ENCODE peak calls at places on chromosomes 1 and 21, in four cellular contexts. One of them, this sample, is unnamed.
A peak's percentile ranks its signal among the peaks of the same experiment; 100 is the strongest.

GRCh38 chr21:42663860-42664535 is 10.6 kb downstream of the PDE9A start:
- DNase-seq in fibroblast of lung: no peak
- DNase-seq in K562: no peak
- DNase-seq in osteoblast: no peak
- DNase-seq in this sample: no peak

GRCh38 chr1:29237906-29238600 is 1.7 kb downstream of the PTPRU start:
- DNase-seq in osteoblast: peak; percentile 95
- DNase-seq in fibroblast of lung: peak; percentile 29
- DNase-seq in K562: peak; percentile 47
- DNase-seq in this sample: peak; percentile 59

GRCh38 chr1:94379615-94380014 is 38.6 kb upstream of the ABCD3 start:
- DNase-seq in K562: no peak
- DNase-seq in fibroblast of lung: no peak
- DNase-seq in osteoblast: peak; percentile 32
- DNase-seq in this sample: no peak

GRCh38 chr1:93288558-93288957 is 57.1 kb upstream of the DR1 start:
- DNase-seq in fibroblast of lung: no peak
- DNase-seq in osteoblast: no peak
- DNase-seq in K562: no peak
- DNase-seq in this sample: no peak

GRCh38 chr1:27418326-27418761 is 25.9 kb downstream of the GPR3 start:
- DNase-seq in K562: no peak
- DNase-seq in osteoblast: peak; percentile 94
- DNase-seq in fibroblast of lung: peak; percentile 94
- DNase-seq in this sample: no peak

GRCh38 chr1:199029401-199029800 is 390.6 kb downstream of the PTPRC start:
- DNase-seq in K562: no peak
- DNase-seq in fibroblast of lung: no peak
- DNase-seq in osteoblast: no peak
- DNase-seq in this sample: no peak

GRCh38 chr1:50929376-50929958 is 30.6 kb downstream of the FAF1 start:
- DNase-seq in osteoblast: peak; percentile 48
- DNase-seq in K562: no peak
- DNase-seq in fibroblast of lung: peak; percentile 72
- DNase-seq in this sample: no peak

GRCh38 chr1:119611701-119612113 is 36.4 kb downstream of the ZNF697 start:
- DNase-seq in K562: peak; percentile 76
- DNase-seq in osteoblast: no peak
- DNase-seq in fibroblast of lung: peak; percentile 39
- DNase-seq in this sample: peak; percentile 92

GRCh38 chr1:161305872-161306519 is 3.8 kb downstream of the MPZ start:
- DNase-seq in osteoblast: peak; percentile 80
- DNase-seq in K562: peak; percentile 97
- DNase-seq in fibroblast of lung: peak; percentile 59
- DNase-seq in this sample: peak; percentile 99

GRCh38 chr1:180167721-180168467 is 13.2 kb downstream of the QSOX1 start:
- DNase-seq in fibroblast of lung: no peak
- DNase-seq in osteoblast: peak; percentile 45
- DNase-seq in K562: peak; percentile 39
- DNase-seq in this sample: peak; percentile 97

GRCh38 chr21:44709426-44710293 is 1.7 kb downstream of the TSPEAR start:
- DNase-seq in fibroblast of lung: no peak
- DNase-seq in osteoblast: peak; percentile 73
- DNase-seq in K562: no peak
- DNase-seq in this sample: peak; percentile 46

GRCh38 chr1:186374313-186375151 is 521 bp downstream of the TPR start:
- DNase-seq in osteoblast: no peak
- DNase-seq in fibroblast of lung: peak; percentile 42
- DNase-seq in K562: peak; percentile 80
- DNase-seq in this sample: no peak

GRCh38 chr1:186375152-186375928 is at the start of the genes ODR4 and TPR:
- DNase-seq in osteoblast: peak; percentile 95
- DNase-seq in fibroblast of lung: peak; percentile 100
- DNase-seq in K562: peak; percentile 98
- DNase-seq in this sample: peak; percentile 98

GRCh38 chr1:186375929-186376330 is 292 bp downstream of the ODR4 start:
- DNase-seq in osteoblast: peak; percentile 68
- DNase-seq in K562: no peak
- DNase-seq in fibroblast of lung: no peak
- DNase-seq in this sample: no peak
- TF ChIP-seq CTCF in osteoblast: no peak
- TF ChIP-seq CTCF in K562: no peak
- TF ChIP-seq CTCF in fibroblast of lung: no peak
- TF ChIP-seq CTCF in this sample: no peak

DNA sequence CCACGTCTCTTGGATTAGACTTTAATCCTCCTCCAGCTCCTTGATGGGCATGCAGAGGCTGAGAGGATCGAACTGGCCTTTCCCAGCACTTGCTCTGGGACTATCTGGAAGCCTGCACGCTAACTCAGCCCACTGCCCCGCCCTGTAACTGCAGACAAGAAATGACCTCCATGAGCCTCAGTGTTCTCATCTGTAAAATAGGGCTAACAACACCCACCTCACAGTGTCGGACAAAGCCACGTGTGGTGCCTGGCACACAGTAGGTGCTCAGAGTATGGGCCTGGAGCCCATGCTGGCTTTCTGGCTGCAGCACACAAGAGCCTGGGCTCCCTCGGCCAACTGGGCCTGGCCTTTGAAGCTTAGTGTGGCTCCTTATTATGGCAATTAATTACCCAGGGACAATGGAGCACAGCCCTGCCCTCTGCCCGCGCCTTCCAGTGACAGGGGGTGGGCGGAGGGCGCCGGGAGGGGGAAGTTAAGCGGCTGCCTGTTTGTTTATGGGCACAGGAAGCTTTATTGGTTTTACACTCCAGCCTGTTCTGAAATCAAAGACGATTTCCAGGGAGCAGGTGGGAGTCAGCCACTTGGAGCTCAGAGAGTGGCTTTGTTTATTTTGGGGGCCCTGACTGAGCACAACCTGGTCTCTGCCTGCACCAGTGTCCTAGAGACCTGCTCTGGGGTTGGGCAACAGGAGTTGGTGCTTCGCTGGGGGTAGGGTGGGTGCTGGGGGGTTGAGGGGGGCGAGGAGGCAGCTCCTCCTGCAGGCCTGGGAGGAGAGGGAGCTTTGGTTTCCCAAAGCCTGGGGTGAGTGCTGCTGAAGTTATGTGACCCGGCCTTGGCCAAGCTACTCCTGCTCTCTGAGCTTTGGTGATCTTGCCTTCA is 31.0 kb downstream of the PAX7 start:
- DNase-seq in osteoblast: peak; percentile 68
- DNase-seq in fibroblast of lung: no peak
- DNase-seq in K562: no peak
- DNase-seq in this sample: no peak
- H2AFZ ChIP-seq in osteoblast: no peak overlapping the region
- H2AFZ ChIP-seq in fibroblast of lung: no peak overlapping the region
- H2AFZ ChIP-seq in K562: no peak overlapping the region
- H2AFZ ChIP-seq in this sample: no peak overlapping the region

DNA sequence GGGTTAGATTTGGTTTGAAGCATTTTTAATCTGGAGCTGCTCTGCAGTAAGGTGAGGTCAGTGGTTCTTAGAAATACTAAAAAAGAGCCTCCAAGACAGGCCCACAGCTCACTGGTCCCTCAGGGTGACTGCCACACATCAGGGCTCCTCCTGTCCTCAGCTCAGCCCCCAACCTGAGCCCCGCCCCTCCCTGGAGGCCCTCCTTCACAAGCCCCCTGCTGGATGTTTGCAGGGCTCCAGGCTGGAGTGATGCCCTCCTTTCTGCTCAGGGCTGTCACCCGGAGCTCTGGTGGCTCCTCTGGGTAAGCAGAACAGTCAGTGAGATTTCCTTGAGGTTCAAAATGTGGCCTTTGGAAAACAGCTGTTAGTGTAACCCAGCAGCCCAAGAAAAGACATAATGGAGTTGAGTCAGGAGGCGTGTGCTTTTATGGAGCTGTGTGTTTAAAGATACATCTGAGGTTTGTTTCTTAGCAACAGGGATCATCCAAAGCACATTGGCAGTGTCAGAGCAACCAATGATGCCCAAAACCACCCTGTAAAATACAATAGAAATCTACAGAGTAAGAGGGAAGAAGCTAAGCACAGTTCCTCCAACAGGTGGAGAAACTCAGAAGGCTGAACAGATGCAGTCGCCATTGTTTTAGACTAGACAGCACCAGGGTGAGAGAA is 21.4 kb downstream of the STUM start:
- DNase-seq in osteoblast: peak; percentile 79
- DNase-seq in fibroblast of lung: no peak
- DNase-seq in K562: peak; percentile 80
- DNase-seq in this sample: peak; percentile 90
- TF ChIP-seq CTCF in osteoblast: peak; percentile 13
- TF ChIP-seq CTCF in fibroblast of lung: peak; percentile 3
- TF ChIP-seq CTCF in K562: peak; percentile 41
- TF ChIP-seq CTCF in this sample: peak; percentile 73

GRCh38 chr1:25019351-25020172 is 89.5 kb upstream of the RUNX3 start:
- DNase-seq in fibroblast of lung: no peak
- DNase-seq in osteoblast: no peak
- DNase-seq in K562: no peak
- DNase-seq in this sample: peak; percentile 40
- H2AFZ ChIP-seq in fibroblast of lung: no peak overlapping the region
- H2AFZ ChIP-seq in osteoblast: no peak overlapping the region
- H2AFZ ChIP-seq in K562: no peak overlapping the region
- H2AFZ ChIP-seq in this sample: no peak overlapping the region

GRCh38 chr1:32652244-32652962 is 1.4 kb downstream of the RBBP4 start:
- DNase-seq in fibroblast of lung: no peak
- DNase-seq in osteoblast: no peak
- DNase-seq in K562: no peak
- DNase-seq in this sample: no peak

GRCh38 chr1:32650157-32650751 is at the start of gene ZBTB8OS:
- DNase-seq in osteoblast: peak; percentile 96
- DNase-seq in fibroblast of lung: peak; percentile 94
- DNase-seq in K562: peak; percentile 88
- DNase-seq in this sample: peak; percentile 89

GRCh38 chr1:32651461-32652073 is 559 bp downstream of the RBBP4 start:
- DNase-seq in fibroblast of lung: no peak
- DNase-seq in osteoblast: peak; percentile 83
- DNase-seq in K562: no peak
- DNase-seq in this sample: no peak

GRCh38 chr1:32647308-32648134 is 2.8 kb downstream of the ZBTB8OS start:
- DNase-seq in osteoblast: no peak
- DNase-seq in K562: no peak
- DNase-seq in fibroblast of lung: no peak
- DNase-seq in this sample: no peak

GRCh38 chr1:32650752-32651460 is at the start of gene RBBP4:
- DNase-seq in K562: peak; percentile 100
- DNase-seq in fibroblast of lung: peak; percentile 98
- DNase-seq in osteoblast: peak; percentile 100
- DNase-seq in this sample: peak; percentile 98
- TF ChIP-seq CTCF in K562: no peak
- TF ChIP-seq CTCF in fibroblast of lung: no peak
- TF ChIP-seq CTCF in osteoblast: no peak
- TF ChIP-seq CTCF in this sample: no peak

GRCh38 chr1:243483084-243483845 is 227.4 kb downstream of the SDCCAG8 start:
- DNase-seq in osteoblast: no peak
- DNase-seq in K562: no peak
- DNase-seq in fibroblast of lung: no peak
- DNase-seq in this sample: peak; percentile 72
- H2AFZ ChIP-seq in osteoblast: peak overlapping the region; percentile 7
- H2AFZ ChIP-seq in K562: no peak overlapping the region
- H2AFZ ChIP-seq in fibroblast of lung: no peak overlapping the region
- H2AFZ ChIP-seq in this sample: no peak overlapping the region

GRCh38 chr1:233245191-233245765 is 50.2 kb downstream of the PCNX2 start:
- DNase-seq in fibroblast of lung: no peak
- DNase-seq in K562: no peak
- DNase-seq in osteoblast: no peak
- DNase-seq in this sample: no peak
- TF ChIP-seq CTCF in fibroblast of lung: no peak
- TF ChIP-seq CTCF in K562: no peak
- TF ChIP-seq CTCF in osteoblast: no peak
- TF ChIP-seq CTCF in this sample: no peak

GRCh38 chr1:13818926-13819325 is 118.9 kb downstream of the PRDM2 start:
- DNase-seq in fibroblast of lung: no peak
- DNase-seq in K562: no peak
- DNase-seq in osteoblast: no peak
- DNase-seq in this sample: no peak

GRCh38 chr1:13819637-13820036 is 119.6 kb downstream of the PRDM2 start:
- DNase-seq in K562: no peak
- DNase-seq in fibroblast of lung: no peak
- DNase-seq in osteoblast: no peak
- DNase-seq in this sample: no peak

GRCh38 chr1:13816016-13816760 is 116.2 kb downstream of the PRDM2 start:
- DNase-seq in K562: no peak
- DNase-seq in osteoblast: no peak
- DNase-seq in fibroblast of lung: no peak
- DNase-seq in this sample: peak; percentile 10

GRCh38 chr1:13820055-13820454 is 120.1 kb downstream of the PRDM2 start:
- DNase-seq in fibroblast of lung: no peak
- DNase-seq in osteoblast: peak; percentile 88
- DNase-seq in K562: no peak
- DNase-seq in this sample: no peak

DNA sequence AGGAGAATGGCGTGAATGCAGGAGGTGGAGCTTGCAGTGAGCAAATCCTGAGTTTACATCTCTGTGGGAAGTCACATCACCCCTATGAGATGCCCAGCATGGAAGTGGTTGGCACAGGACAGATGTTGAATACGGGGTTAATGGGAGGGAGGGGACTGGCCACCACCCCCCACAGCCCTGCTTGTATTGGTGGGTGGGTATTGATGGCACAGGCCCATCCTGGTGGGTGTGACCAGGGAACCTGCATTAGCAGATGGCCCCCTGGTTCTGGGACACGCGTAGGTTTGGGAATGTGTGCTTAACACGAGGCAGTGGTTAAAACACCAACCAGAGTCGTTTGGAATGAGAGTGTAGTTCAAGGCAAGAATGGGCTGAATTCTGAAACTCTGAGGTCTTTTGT is 117.9 kb downstream of the PRDM2 start:
- DNase-seq in osteoblast: no peak
- DNase-seq in fibroblast of lung: no peak
- DNase-seq in K562: no peak
- DNase-seq in this sample: peak; percentile 20
- H2AFZ ChIP-seq in osteoblast: no peak overlapping the region
- H2AFZ ChIP-seq in fibroblast of lung: no peak overlapping the region
- H2AFZ ChIP-seq in K562: no peak overlapping the region
- H2AFZ ChIP-seq in this sample: no peak overlapping the region

GRCh38 chr1:47725732-47726495 is 271.3 kb downstream of the TRABD2B start:
- DNase-seq in fibroblast of lung: peak; percentile 74
- DNase-seq in osteoblast: peak; percentile 96
- DNase-seq in K562: peak; percentile 81
- DNase-seq in this sample: peak; percentile 86
- TF ChIP-seq CTCF in fibroblast of lung: peak; percentile 84
- TF ChIP-seq CTCF in osteoblast: peak; percentile 95
- TF ChIP-seq CTCF in K562: peak; percentile 93
- TF ChIP-seq CTCF in this sample: peak; percentile 95

DNA sequence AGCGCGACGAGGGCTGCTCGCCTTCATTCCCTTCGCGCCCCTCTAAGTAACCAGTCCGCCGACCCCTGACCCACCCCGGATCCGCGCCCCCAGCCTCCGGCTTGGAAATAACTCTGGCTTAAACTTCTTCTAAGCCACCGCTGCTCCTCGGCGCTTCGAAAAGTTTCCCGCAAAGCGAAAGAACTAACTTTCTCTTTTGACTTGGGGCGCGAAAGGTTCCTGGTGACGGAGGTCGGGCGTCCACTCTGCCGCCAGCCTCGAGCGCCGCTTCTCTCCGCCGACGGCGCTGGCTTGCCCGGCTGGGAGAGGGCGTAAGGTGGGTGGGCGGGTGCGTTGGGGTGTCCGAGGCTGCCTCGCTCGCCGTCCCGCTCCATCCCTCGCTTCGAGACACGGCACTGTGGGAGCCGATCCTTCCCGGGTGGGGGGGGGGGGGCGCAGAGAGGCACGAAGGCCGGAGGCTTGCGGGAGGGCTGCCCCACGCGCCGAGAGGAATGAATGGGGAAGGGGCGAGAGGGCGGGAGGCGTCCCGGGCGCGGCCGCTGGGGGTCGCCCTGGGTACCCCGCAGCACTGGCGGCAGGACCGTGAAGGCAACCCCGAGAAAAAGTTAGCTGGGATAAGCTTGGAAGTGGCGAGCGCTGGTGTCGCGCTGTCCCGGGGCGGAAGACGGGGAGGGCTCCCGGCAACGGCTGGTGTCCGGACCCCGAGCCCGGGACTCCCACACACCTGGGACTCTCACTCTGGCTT is 567 bp downstream of the ATF3 start:
- DNase-seq in fibroblast of lung: peak; percentile 56
- DNase-seq in K562: peak; percentile 68
- DNase-seq in osteoblast: peak; percentile 83
- DNase-seq in this sample: peak; percentile 66
- H2AFZ ChIP-seq in fibroblast of lung: no peak overlapping the region
- H2AFZ ChIP-seq in K562: peak overlapping the region; percentile 87
- H2AFZ ChIP-seq in osteoblast: no peak overlapping the region
- H2AFZ ChIP-seq in this sample: no peak overlapping the region